ENCODE peak calls at places on chromosome 1, in nine cellular contexts. R is MG63; T is activated naive CD8-positive, alpha-beta T cell treated with anti-CD3 and anti-CD28 coated beads, Interleukin-2, amount 50 U/mL, for 24 hours; Y is CD4-positive, CD25-positive, alpha-beta regulatory T cell; A is Right ventricle myocardium inferior; I is GM03348; E is globus pallidus; W is lung microvascular endothelial cell; U is lower lobe of right lung. M is an unnamed sample.

GRCh38 chr1:165851034-165851658 is 23.7 kb downstream of the UCK2 start:
- DNase-seq in R (no peak), T (no peak), Y (no peak), A (no peak), I (no peak), E (no peak), W (no peak), U (no peak), M (peak; percentile 98)

GRCh38 chr1:67719329-67720196 is 34.6 kb downstream of the GADD45A start:
- DNase-seq in R (no peak), T (no peak), Y (no peak), A (no peak), I (no peak), E (no peak), W (no peak), U (no peak), M (no peak)

GRCh38 chr1:37434292-37434907 is 40.0 kb upstream of the ZC3H12A start:
- DNase-seq in R (peak; percentile 48), T (peak; percentile 82), Y (peak; percentile 39), A (peak; percentile 87), I (peak; percentile 92), E (peak; percentile 56), W (peak; percentile 68), U (peak; percentile 80), M (peak; percentile 32)

GRCh38 chr1:185154912-185155513 is 1.7 kb downstream of the TRMT1L start:
- DNase-seq in R (no peak), T (no peak), Y (no peak), A (no peak), I (peak; percentile 3), E (no peak), W (no peak), U (no peak), M (no peak)

GRCh38 chr1:65001238-65001792 is 35.0 kb upstream of the JAK1 start:
- DNase-seq in R (no peak), T (peak; percentile 85), Y (peak; percentile 54), A (peak; percentile 91), I (peak; percentile 87), E (no peak), W (peak; percentile 75), U (peak; percentile 82), M (no peak)

GRCh38 chr1:146039844-146040194 is 18.3 kb upstream of the HJV start:
- DNase-seq in R (no peak), T (no peak), Y (no peak), A (no peak), I (no peak), E (peak; percentile 21), W (no peak), U (no peak), M (no peak)

GRCh38 chr1:12315126-12315525 is 85.3 kb downstream of the VPS13D start:
- DNase-seq in R (no peak), T (no peak), Y (no peak), A (no peak), I (no peak), E (no peak), W (no peak), U (no peak), M (no peak)

GRCh38 chr1:84916897-84917296 is 23.9 kb upstream of the LPAR3 start:
- DNase-seq in R (no peak), T (no peak), Y (no peak), A (no peak), I (no peak), E (no peak), W (no peak), U (no peak), M (no peak)

GRCh38 chr1:11573293-11573692 is 80.9 kb downstream of the FBXO2 start:
- DNase-seq in R (no peak), T (no peak), Y (no peak), A (no peak), I (no peak), E (no peak), W (no peak), U (no peak), M (no peak)

GRCh38 chr1:119372493-119373086 is 4.0 kb downstream of the HAO2 start:
- DNase-seq in R (peak; percentile 26), T (no peak), Y (no peak), A (no peak), I (peak; percentile 16), E (no peak), W (no peak), U (no peak), M (no peak)

GRCh38 chr1:36034692-36035091 is 49.2 kb upstream of the TEKT2 start:
- DNase-seq in R (no peak), T (no peak), Y (no peak), A (no peak), I (peak; percentile 29), E (no peak), W (no peak), U (no peak), M (no peak)

GRCh38 chr1:11680270-11681070 is 478 bp downstream of the MAD2L2 start:
- DNase-seq in R (no peak), T (no peak), Y (no peak), A (no peak), I (no peak), E (no peak), W (no peak), U (no peak), M (no peak)

GRCh38 chr1:153968972-153969371 is 1.3 kb downstream of the CREB3L4 start:
- DNase-seq in R (no peak), T (no peak), Y (no peak), A (no peak), I (no peak), E (no peak), W (no peak), U (no peak), M (no peak)

GRCh38 chr1:234250747-234251146 is 122.5 kb upstream of the COA6 start:
- DNase-seq in R (no peak), T (no peak), Y (no peak), A (no peak), I (no peak), E (no peak), W (no peak), U (no peak), M (no peak)

GRCh38 chr1:229409616-229410369 is 24.1 kb downstream of the ACTA1 start:
- DNase-seq in R (no peak), T (no peak), Y (no peak), A (no peak), I (no peak), E (no peak), W (no peak), U (no peak), M (no peak)

GRCh38 chr1:201329801-201330200 is 46.5 kb downstream of the PKP1 start:
- DNase-seq in R (no peak), T (no peak), Y (no peak), A (no peak), I (no peak), E (no peak), W (no peak), U (peak; percentile 52), M (no peak)

GRCh38 chr1:20699558-20699957 is 18.2 kb downstream of the KIF17 start:
- DNase-seq in R (no peak), T (no peak), Y (no peak), A (peak; percentile 21), I (no peak), E (no peak), W (no peak), U (no peak), M (no peak)

GRCh38 chr1:958823-959729 is at the start of gene NOC2L:
- DNase-seq in R (peak; percentile 90), T (peak; percentile 99), Y (peak; percentile 89), A (peak; percentile 97), I (peak; percentile 96), E (peak; percentile 80), W (peak; percentile 92), U (peak; percentile 94), M (peak; percentile 77)

GRCh38 chr1:234658143-234658542 is 48.2 kb upstream of the IRF2BP2 start:
- DNase-seq in R (peak; percentile 89), T (no peak), Y (no peak), A (no peak), I (peak; percentile 65), E (no peak), W (no peak), U (peak; percentile 62), M (no peak)

GRCh38 chr1:163203561-163203960 is 845 bp upstream of the RGS5 start:
- DNase-seq in R (no peak), T (no peak), Y (no peak), A (no peak), I (no peak), E (no peak), W (no peak), U (no peak), M (no peak)